ENCODE peak calls at places on chromosome 6, in seven cellular contexts. F is HFF-Myc; Q is NCI-H2081 treated with DMSO at 0.1 percent for 48 hours; H is activated CD8-positive, alpha-beta memory T cell treated with anti-CD3 and anti-CD28 coated beads for 4 hours; Y is hepatocyte; P is HS-27A; K is breast epithelium. J is an unnamed sample.

GRCh38 chr6:163095401-163095800 is 319.1 kb upstream of the QKI start:
- DNase-seq in Q (no peak), H (no peak), Y (no peak), P (no peak), F (no peak), K (no peak), J (no peak)

GRCh38 chr6:27839303-27840081 is 72.7 kb downstream of the OR2B2 start:
- DNase-seq in Q (no peak), K (no peak), F (peak; percentile 70), H (no peak), Y (peak; percentile 62), P (peak; percentile 92), J (no peak)

GRCh38 chr6:154276810-154277577 is 79.6 kb downstream of the IPCEF1 start:
- DNase-seq in H (no peak), F (no peak), K (no peak), P (no peak), Y (peak; percentile 56), Q (peak; percentile 31), J (no peak)

GRCh38 chr6:113630365-113630737 is 226.8 kb upstream of the MARCKS start:
- DNase-seq in Q (no peak), Y (no peak), P (no peak), H (no peak), K (no peak), F (no peak), J (no peak)

GRCh38 chr6:51959744-51960383 is 127.5 kb downstream of the PKHD1 start:
- DNase-seq in P (peak; percentile 48), Y (peak; percentile 83), F (peak; percentile 30), H (no peak), Q (no peak), K (peak; percentile 79), J (no peak)

GRCh38 chr6:169160855-169161560 is 92.6 kb downstream of the THBS2 start:
- DNase-seq in Y (no peak), Q (no peak), F (no peak), P (no peak), H (no peak), K (peak; percentile 43), J (no peak)

GRCh38 chr6:18464176-18464575 is 77.0 kb downstream of the RNF144B start:
- DNase-seq in H (no peak), K (no peak), F (no peak), Q (peak; percentile 48), Y (no peak), P (no peak), J (no peak)

GRCh38 chr6:159201336-159201735 is 32.1 kb downstream of the FNDC1 start:
- DNase-seq in Q (no peak), K (no peak), P (no peak), H (no peak), Y (no peak), F (no peak), J (peak; percentile 13)

GRCh38 chr6:99822741-99823512 is 171.1 kb downstream of the MCHR2 start:
- DNase-seq in P (peak; percentile 8), Q (no peak), Y (peak; percentile 71), H (no peak), K (no peak), F (peak; percentile 48), J (no peak)

GRCh38 chr6:93962566-93962965 is 543.2 kb upstream of the EPHA7 start:
- DNase-seq in P (no peak), Y (no peak), F (no peak), K (no peak), H (no peak), Q (no peak), J (no peak)

GRCh38 chr6:1400126-1400850 is 10.9 kb downstream of the FOXF2 start:
- DNase-seq in Y (no peak), K (peak; percentile 28), F (no peak), H (no peak), Q (no peak), P (no peak), J (no peak)

GRCh38 chr6:75504902-75505233 is 11.3 kb upstream of the FILIP1 start:
- DNase-seq in F (no peak), H (no peak), Q (no peak), Y (no peak), P (no peak), K (no peak), J (no peak)

GRCh38 chr6:65638047-65638831 is 68.8 kb downstream of the EYS start:
- DNase-seq in Q (no peak), H (no peak), K (no peak), P (no peak), F (no peak), Y (peak; percentile 51), J (no peak)

GRCh38 chr6:45105170-45105820 is 222.8 kb upstream of the RUNX2 start:
- DNase-seq in Q (no peak), Y (no peak), F (no peak), K (no peak), H (no peak), P (no peak), J (no peak)

GRCh38 chr6:48957781-48958180 is 505.3 kb downstream of the MMUT start:
- DNase-seq in Q (no peak), H (no peak), F (no peak), K (no peak), Y (no peak), P (no peak), J (no peak)

J was measured in SIG-M5.